ENCODE peak calls at places on chromosome 5, in four cellular contexts. One of them, this sample, is unnamed.

GRCh38 chr5:135133698-135134515 is 99.9 kb upstream of the PITX1 start:
- DNase-seq in HepG2: peak
- DNase-seq in A549: no peak
- DNase-seq in K562: peak
- DNase-seq in this sample: no peak

GRCh38 chr5:80736730-80737129 is 81.9 kb upstream of the DHFR start:
- DNase-seq in HepG2: no peak
- DNase-seq in A549: peak
- DNase-seq in K562: no peak
- DNase-seq in this sample: no peak

GRCh38 chr5:127684722-127685467 is 18.3 kb upstream of the CCDC192 start:
- DNase-seq in HepG2: no peak
- DNase-seq in A549: no peak
- DNase-seq in K562: no peak
- DNase-seq in this sample: no peak

GRCh38 chr5:174571662-174572397 is 152.6 kb upstream of the MSX2 start:
- DNase-seq in HepG2: peak
- DNase-seq in A549: peak
- DNase-seq in K562: no peak
- DNase-seq in this sample: no peak

GRCh38 chr5:59596586-59597348 is 296.8 kb downstream of the PDE4D start:
- DNase-seq in HepG2: no peak
- DNase-seq in A549: no peak
- DNase-seq in K562: no peak
- DNase-seq in this sample: no peak

GRCh38 chr5:16461782-16462181 is 3.8 kb downstream of the ZNF622 start:
- DNase-seq in HepG2: peak
- DNase-seq in A549: no peak
- DNase-seq in K562: no peak
- DNase-seq in this sample: no peak

GRCh38 chr5:135651156-135651555 is 72.4 kb upstream of the CXCL14 start:
- DNase-seq in HepG2: no peak
- DNase-seq in A549: no peak
- DNase-seq in K562: no peak
- DNase-seq in this sample: peak

GRCh38 chr5:139180850-139181785 is 17.1 kb downstream of the SIL1 start:
- DNase-seq in HepG2: no peak
- DNase-seq in A549: no peak
- DNase-seq in K562: no peak
- DNase-seq in this sample: no peak

GRCh38 chr5:9888517-9888916 is 258.4 kb upstream of the TAS2R1 start:
- DNase-seq in HepG2: no peak
- DNase-seq in A549: no peak
- DNase-seq in K562: no peak
- DNase-seq in this sample: no peak

GRCh38 chr5:43773032-43773830 is 170.3 kb downstream of the NNT start:
- DNase-seq in HepG2: peak
- DNase-seq in A549: peak
- DNase-seq in K562: no peak
- DNase-seq in this sample: no peak

GRCh38 chr5:181163487-181164075 is 16.2 kb downstream of the OR2V2 start:
- DNase-seq in HepG2: no peak
- DNase-seq in A549: peak
- DNase-seq in K562: peak
- DNase-seq in this sample: peak

GRCh38 chr5:67047616-67048015 is 149.0 kb downstream of the CD180 start:
- DNase-seq in HepG2: no peak
- DNase-seq in A549: no peak
- DNase-seq in K562: no peak
- DNase-seq in this sample: no peak

DNA sequence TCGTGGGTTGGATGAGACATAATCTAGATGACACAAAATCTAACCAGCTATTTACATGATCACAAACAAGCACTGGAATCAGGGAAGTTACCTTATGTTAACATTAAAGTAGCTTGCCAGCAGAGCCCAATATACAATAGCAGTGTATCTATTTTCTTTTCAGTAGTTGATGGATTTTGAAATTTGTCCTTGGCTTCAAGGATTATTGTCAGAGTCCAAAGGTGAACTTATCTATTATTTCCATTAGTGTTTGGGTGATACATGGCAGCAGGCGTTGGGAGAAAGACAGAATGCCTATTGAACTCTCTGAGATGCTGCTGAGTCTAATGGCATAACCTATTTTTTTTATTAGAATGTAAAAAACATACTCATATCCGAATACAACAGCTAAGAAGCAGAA is 223.2 kb upstream of the ACTBL2 start:
- DNase-seq in HepG2: peak
- DNase-seq in A549: no peak
- DNase-seq in K562: no peak
- DNase-seq in this sample: no peak
- TF ChIP-seq MAX in HepG2: no peak
- TF ChIP-seq MAX in A549: no peak
- TF ChIP-seq MAX in K562: no peak
- TF ChIP-seq MAX in this sample: no peak

DNA sequence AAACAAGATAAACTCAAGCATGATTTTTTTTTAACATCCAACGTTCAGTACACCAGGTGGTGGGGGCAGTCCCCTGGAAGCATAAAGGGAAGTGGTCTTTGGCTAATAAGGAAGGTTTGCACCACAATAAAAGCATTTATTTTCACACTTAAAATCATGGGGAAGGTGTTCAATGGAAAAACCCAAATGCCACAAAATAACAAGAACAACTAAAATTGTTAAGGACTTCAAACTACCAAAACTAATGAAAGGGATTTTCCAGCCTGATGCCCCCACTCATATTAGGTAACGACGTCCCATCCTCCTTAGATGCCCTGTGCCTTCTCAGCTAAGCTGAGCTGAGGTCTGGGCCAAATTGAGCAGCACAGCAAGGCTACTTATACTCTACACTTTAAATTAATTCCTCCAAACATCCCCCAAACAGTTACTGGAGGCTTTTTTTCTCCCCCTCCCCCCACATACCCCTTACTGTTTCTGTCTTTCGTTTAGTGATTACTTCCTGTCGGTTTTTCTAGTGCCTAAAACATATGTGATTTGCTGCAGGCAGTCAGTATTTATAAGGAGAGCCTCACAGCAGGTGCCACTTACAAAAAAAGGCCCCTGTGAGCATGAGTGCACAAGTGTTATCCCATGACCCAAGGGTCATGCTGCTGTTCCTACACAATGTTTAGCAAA is 259.7 kb upstream of the ZNF608 start:
- DNase-seq in HepG2: no peak
- DNase-seq in A549: no peak
- DNase-seq in K562: no peak
- DNase-seq in this sample: no peak
- TF ChIP-seq RFX5 in HepG2: no peak
- TF ChIP-seq RFX5 in A549: no peak
- TF ChIP-seq RFX5 in K562: no peak
- TF ChIP-seq RFX5 in this sample: no peak

DNA sequence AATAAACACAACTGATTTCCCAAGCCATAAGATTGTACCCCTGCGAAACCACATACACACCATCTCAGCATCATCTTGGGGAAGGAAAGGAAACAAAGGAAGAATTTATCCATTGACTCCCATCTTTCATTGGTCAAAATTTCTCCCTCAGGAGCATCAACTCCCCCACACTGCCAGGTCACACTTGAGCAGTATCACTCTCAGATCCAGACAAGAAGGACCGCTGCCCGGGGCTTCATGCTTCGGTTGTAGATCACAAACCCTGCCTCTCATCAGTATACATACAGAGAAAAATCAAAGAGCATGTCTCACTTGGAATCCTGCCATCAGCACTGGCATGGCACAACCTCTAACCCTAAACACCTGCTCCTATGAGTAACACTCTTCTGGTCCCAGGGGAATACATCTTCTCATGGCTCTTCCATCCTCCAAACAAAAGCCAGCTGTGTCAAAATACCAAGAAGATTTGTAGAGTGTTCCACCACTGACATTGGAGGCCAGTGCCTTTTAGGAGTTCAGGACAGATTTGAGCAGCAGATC is 84.8 kb upstream of the MIER3 start:
- DNase-seq in HepG2: no peak
- DNase-seq in A549: no peak
- DNase-seq in K562: no peak
- DNase-seq in this sample: no peak
- TF ChIP-seq RNF2 in HepG2: no peak
- TF ChIP-seq RNF2 in A549: no peak
- TF ChIP-seq RNF2 in K562: no peak
- TF ChIP-seq RNF2 in this sample: no peak

GRCh38 chr5:72951850-72952468 is 3.9 kb upstream of the FCHO2 start:
- DNase-seq in HepG2: no peak
- DNase-seq in A549: peak
- DNase-seq in K562: no peak
- DNase-seq in this sample: no peak
- TF ChIP-seq MAX in HepG2: no peak
- TF ChIP-seq MAX in A549: no peak
- TF ChIP-seq MAX in K562: no peak
- TF ChIP-seq MAX in this sample: no peak

GRCh38 chr5:32076699-32077695 is 97.1 kb downstream of the GOLPH3 start:
- DNase-seq in HepG2: peak
- DNase-seq in A549: peak
- DNase-seq in K562: peak
- DNase-seq in this sample: no peak
- TF ChIP-seq RFX5 in HepG2: no peak
- TF ChIP-seq RFX5 in A549: no peak
- TF ChIP-seq RFX5 in K562: no peak
- TF ChIP-seq RFX5 in this sample: no peak

GRCh38 chr5:129971684-129972083 is 67.4 kb downstream of the CHSY3 start:
- DNase-seq in HepG2: no peak
- DNase-seq in A549: no peak
- DNase-seq in K562: no peak
- DNase-seq in this sample: no peak
- TF ChIP-seq RNF2 in HepG2: no peak
- TF ChIP-seq RNF2 in A549: no peak
- TF ChIP-seq RNF2 in K562: no peak
- TF ChIP-seq RNF2 in this sample: no peak

DNA sequence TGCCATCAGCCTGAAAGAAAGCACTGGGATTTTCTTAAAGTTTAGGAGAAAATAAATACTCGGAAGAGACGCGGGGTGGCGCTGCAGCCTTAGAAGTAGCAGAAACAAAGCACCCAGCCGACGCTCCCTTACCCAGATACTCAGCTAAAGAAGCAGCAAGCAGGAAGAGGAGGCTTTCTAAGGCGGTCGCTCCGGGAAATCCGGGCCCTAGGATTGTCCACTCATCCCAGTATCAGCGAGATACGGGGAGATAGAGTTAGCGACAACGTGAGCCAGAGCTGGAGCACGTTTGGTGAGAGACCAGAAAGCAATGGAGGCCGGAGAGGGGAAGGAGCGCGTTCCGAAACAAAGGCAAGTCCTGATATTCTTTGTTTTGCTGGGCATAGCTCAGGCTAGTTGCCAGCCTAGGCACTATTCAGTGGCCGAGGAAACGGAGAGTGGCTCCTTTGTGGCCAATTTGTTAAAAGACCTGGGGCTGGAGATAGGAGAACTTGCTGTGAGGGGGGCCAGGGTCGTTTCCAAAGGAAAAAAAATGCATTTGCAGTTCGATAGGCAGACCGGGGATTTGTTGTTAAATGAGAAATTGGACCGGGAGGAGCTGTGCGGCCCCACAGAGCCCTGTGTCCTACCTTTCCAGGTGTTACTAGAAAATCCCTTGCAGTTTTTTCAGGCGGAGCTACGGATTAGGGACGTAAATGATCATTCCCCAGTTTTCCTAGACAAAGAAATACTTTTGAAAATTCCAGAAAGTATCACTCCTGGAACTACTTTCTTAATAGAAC is at the start of gene PCDHB2:
- DNase-seq in HepG2: peak
- DNase-seq in A549: peak
- DNase-seq in K562: peak
- DNase-seq in this sample: peak
- TF ChIP-seq MAX in HepG2: peak
- TF ChIP-seq MAX in A549: no peak
- TF ChIP-seq MAX in K562: no peak
- TF ChIP-seq MAX in this sample: peak

DNA sequence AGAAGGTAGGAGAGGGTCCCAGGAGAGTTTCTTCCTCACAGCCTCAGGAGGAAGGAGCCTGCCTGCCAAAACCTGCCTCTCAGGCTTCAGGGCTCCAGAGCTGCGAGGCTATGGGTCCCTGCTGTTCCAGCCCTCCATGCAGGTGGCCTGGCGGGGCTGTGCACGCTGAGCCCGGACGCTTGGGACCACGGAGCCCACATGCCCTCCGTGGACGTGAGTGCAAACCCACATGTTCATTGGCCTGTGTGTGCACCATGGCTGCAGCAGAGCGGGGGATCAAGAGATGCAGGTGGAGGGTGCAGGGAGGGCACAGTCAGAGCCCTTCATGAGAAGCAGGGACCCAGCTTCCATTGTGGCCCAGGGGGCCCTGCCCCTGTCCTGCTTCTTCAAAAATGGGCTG is 287.3 kb downstream of the IRX2 start:
- DNase-seq in HepG2: no peak
- DNase-seq in A549: no peak
- DNase-seq in K562: no peak
- DNase-seq in this sample: no peak
- TF ChIP-seq RFX5 in HepG2: no peak
- TF ChIP-seq RFX5 in A549: no peak
- TF ChIP-seq RFX5 in K562: no peak
- TF ChIP-seq RFX5 in this sample: no peak

GRCh38 chr5:143896471-143896870 is 84.5 kb downstream of the HMHB1 start:
- DNase-seq in HepG2: no peak
- DNase-seq in A549: no peak
- DNase-seq in K562: no peak
- DNase-seq in this sample: no peak
- TF ChIP-seq RNF2 in HepG2: no peak
- TF ChIP-seq RNF2 in A549: no peak
- TF ChIP-seq RNF2 in K562: no peak
- TF ChIP-seq RNF2 in this sample: no peak